ENCODE peak calls at places on chromosomes 5 and 9, in ten cellular contexts. One of them, this sample, is unnamed.

GRCh38 chr5:96121362-96121761 is 159.7 kb upstream of the ELL2 start:
- DNase-seq in left lung: no peak
- DNase-seq in epithelial cell of esophagus: peak; percentile 62
- DNase-seq in choroid plexus epithelial cell: no peak
- DNase-seq in CD8-positive, alpha-beta T cell: no peak
- DNase-seq in cardiac muscle cell: no peak
- DNase-seq in ovary: no peak
- DNase-seq in Calu3: no peak
- DNase-seq in HCT116: no peak
- DNase-seq in vagina: no peak
- DNase-seq in this sample: no peak

GRCh38 chr9:94269264-94269663 is 10.2 kb downstream of the ZNF169 start:
- DNase-seq in cardiac muscle cell: no peak
- DNase-seq in choroid plexus epithelial cell: no peak
- DNase-seq in HCT116: no peak
- DNase-seq in left lung: no peak
- DNase-seq in ovary: no peak
- DNase-seq in CD8-positive, alpha-beta T cell: no peak
- DNase-seq in epithelial cell of esophagus: peak; percentile 15
- DNase-seq in vagina: no peak
- DNase-seq in Calu3: no peak
- DNase-seq in this sample: no peak

GRCh38 chr5:126422994-126423788 is at the start of gene GRAMD2B:
- DNase-seq in HCT116: peak; percentile 83
- DNase-seq in Calu3: peak; percentile 85
- DNase-seq in ovary: peak; percentile 85
- DNase-seq in CD8-positive, alpha-beta T cell: peak; percentile 53
- DNase-seq in epithelial cell of esophagus: peak; percentile 96
- DNase-seq in cardiac muscle cell: peak; percentile 93
- DNase-seq in choroid plexus epithelial cell: peak; percentile 95
- DNase-seq in vagina: no peak
- DNase-seq in left lung: peak; percentile 92
- DNase-seq in this sample: peak; percentile 81

GRCh38 chr9:137462396-137463193 is 3.5 kb upstream of the NSMF start:
- DNase-seq in ovary: no peak
- DNase-seq in epithelial cell of esophagus: no peak
- DNase-seq in left lung: peak; percentile 78
- DNase-seq in vagina: no peak
- DNase-seq in cardiac muscle cell: no peak
- DNase-seq in choroid plexus epithelial cell: no peak
- DNase-seq in HCT116: no peak
- DNase-seq in CD8-positive, alpha-beta T cell: no peak
- DNase-seq in Calu3: no peak
- DNase-seq in this sample: no peak

GRCh38 chr5:153504726-153505125 is 14.3 kb downstream of the GRIA1 start:
- DNase-seq in ovary: no peak
- DNase-seq in Calu3: no peak
- DNase-seq in vagina: no peak
- DNase-seq in CD8-positive, alpha-beta T cell: no peak
- DNase-seq in HCT116: no peak
- DNase-seq in choroid plexus epithelial cell: no peak
- DNase-seq in left lung: no peak
- DNase-seq in epithelial cell of esophagus: no peak
- DNase-seq in cardiac muscle cell: no peak
- DNase-seq in this sample: no peak

GRCh38 chr9:76570820-76571219 is 111.8 kb downstream of the GCNT1 start:
- DNase-seq in CD8-positive, alpha-beta T cell: no peak
- DNase-seq in choroid plexus epithelial cell: no peak
- DNase-seq in Calu3: no peak
- DNase-seq in left lung: no peak
- DNase-seq in cardiac muscle cell: no peak
- DNase-seq in epithelial cell of esophagus: no peak
- DNase-seq in HCT116: no peak
- DNase-seq in ovary: no peak
- DNase-seq in vagina: no peak
- DNase-seq in this sample: no peak

GRCh38 chr5:96197359-96197758 is 235.7 kb downstream of the PCSK1 start:
- DNase-seq in choroid plexus epithelial cell: no peak
- DNase-seq in CD8-positive, alpha-beta T cell: no peak
- DNase-seq in epithelial cell of esophagus: no peak
- DNase-seq in vagina: no peak
- DNase-seq in left lung: no peak
- DNase-seq in Calu3: no peak
- DNase-seq in ovary: no peak
- DNase-seq in cardiac muscle cell: no peak
- DNase-seq in HCT116: no peak
- DNase-seq in this sample: no peak

GRCh38 chr5:74762599-74762998 is 4.3 kb downstream of the GFM2 start:
- DNase-seq in CD8-positive, alpha-beta T cell: no peak
- DNase-seq in vagina: no peak
- DNase-seq in left lung: no peak
- DNase-seq in Calu3: peak; percentile 54
- DNase-seq in cardiac muscle cell: no peak
- DNase-seq in HCT116: peak; percentile 76
- DNase-seq in choroid plexus epithelial cell: peak; percentile 26
- DNase-seq in ovary: no peak
- DNase-seq in epithelial cell of esophagus: peak; percentile 95
- DNase-seq in this sample: no peak

GRCh38 chr5:154709368-154710305 is 45.5 kb upstream of the LARP1 start:
- DNase-seq in cardiac muscle cell: no peak
- DNase-seq in ovary: no peak
- DNase-seq in vagina: no peak
- DNase-seq in CD8-positive, alpha-beta T cell: no peak
- DNase-seq in Calu3: no peak
- DNase-seq in left lung: no peak
- DNase-seq in HCT116: no peak
- DNase-seq in epithelial cell of esophagus: no peak
- DNase-seq in choroid plexus epithelial cell: no peak
- DNase-seq in this sample: no peak

DNA sequence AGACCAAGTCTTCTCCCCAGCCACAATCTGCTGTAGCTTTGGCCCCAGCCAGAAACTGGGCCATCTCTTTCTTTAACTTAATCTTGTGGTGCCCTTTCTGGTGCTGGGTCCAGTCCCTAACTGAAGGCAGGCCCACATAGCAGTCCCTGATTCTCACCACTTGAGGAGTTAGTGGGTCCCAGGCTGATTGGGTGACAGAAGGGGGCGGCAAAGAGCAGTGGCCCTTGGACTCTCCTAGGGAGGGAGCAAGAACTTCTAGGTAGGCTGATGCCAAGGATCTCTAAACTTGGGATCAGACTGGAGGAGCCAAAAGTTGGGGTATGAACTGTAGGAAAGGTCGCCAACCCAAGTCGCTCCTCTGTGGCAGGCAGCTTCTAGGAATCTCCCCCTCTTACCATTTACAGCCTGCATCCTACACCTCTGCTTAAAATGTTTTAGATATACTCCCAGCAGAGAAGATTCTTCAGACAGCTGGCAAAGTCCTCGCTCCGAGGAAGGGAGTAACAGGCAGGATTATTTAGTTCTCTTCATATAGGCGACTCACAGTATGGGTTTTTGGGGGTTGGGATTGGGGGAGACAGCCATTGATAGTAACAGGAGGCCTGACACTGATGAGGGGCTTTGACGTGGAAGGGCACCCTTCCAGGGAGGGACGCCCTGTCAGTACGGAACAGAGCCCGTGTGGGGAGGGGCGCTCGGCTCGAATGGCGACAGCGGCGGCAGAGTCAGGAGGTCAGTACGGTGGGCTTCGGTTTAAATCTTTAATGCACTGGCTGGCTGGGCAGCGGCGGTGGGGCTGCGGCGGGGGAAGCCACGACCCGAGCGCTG is 2.0 kb upstream of the CCL27 start:
- DNase-seq in HCT116: peak; percentile 75
- DNase-seq in vagina: no peak
- DNase-seq in ovary: peak; percentile 70
- DNase-seq in choroid plexus epithelial cell: peak; percentile 80
- DNase-seq in left lung: peak; percentile 88
- DNase-seq in Calu3: peak; percentile 71
- DNase-seq in CD8-positive, alpha-beta T cell: peak; percentile 65
- DNase-seq in cardiac muscle cell: peak; percentile 84
- DNase-seq in epithelial cell of esophagus: peak; percentile 80
- DNase-seq in this sample: peak; percentile 44
- TF ChIP-seq CTCF in HCT116: peak; percentile 97
- TF ChIP-seq CTCF in vagina: peak; percentile 54
- TF ChIP-seq CTCF in ovary: peak; percentile 62
- TF ChIP-seq CTCF in choroid plexus epithelial cell: peak; percentile 89
- TF ChIP-seq CTCF in left lung: peak; percentile 56
- TF ChIP-seq CTCF in Calu3: peak; percentile 66
- TF ChIP-seq CTCF in CD8-positive, alpha-beta T cell: peak; percentile 85
- TF ChIP-seq CTCF in cardiac muscle cell: peak; percentile 97
- TF ChIP-seq CTCF in epithelial cell of esophagus: peak; percentile 76
- TF ChIP-seq CTCF in this sample: peak; percentile 98

GRCh38 chr9:117448066-117448465 is 33.2 kb upstream of the ASTN2 start:
- DNase-seq in Calu3: no peak
- DNase-seq in HCT116: no peak
- DNase-seq in vagina: no peak
- DNase-seq in left lung: no peak
- DNase-seq in choroid plexus epithelial cell: peak; percentile 8
- DNase-seq in epithelial cell of esophagus: no peak
- DNase-seq in CD8-positive, alpha-beta T cell: no peak
- DNase-seq in cardiac muscle cell: no peak
- DNase-seq in ovary: no peak
- DNase-seq in this sample: no peak
- TF ChIP-seq CTCF in Calu3: no peak
- TF ChIP-seq CTCF in HCT116: no peak
- TF ChIP-seq CTCF in vagina: no peak
- TF ChIP-seq CTCF in left lung: no peak
- TF ChIP-seq CTCF in choroid plexus epithelial cell: no peak
- TF ChIP-seq CTCF in epithelial cell of esophagus: no peak
- TF ChIP-seq CTCF in CD8-positive, alpha-beta T cell: no peak
- TF ChIP-seq CTCF in cardiac muscle cell: no peak
- TF ChIP-seq CTCF in ovary: no peak
- TF ChIP-seq CTCF in this sample: no peak

DNA sequence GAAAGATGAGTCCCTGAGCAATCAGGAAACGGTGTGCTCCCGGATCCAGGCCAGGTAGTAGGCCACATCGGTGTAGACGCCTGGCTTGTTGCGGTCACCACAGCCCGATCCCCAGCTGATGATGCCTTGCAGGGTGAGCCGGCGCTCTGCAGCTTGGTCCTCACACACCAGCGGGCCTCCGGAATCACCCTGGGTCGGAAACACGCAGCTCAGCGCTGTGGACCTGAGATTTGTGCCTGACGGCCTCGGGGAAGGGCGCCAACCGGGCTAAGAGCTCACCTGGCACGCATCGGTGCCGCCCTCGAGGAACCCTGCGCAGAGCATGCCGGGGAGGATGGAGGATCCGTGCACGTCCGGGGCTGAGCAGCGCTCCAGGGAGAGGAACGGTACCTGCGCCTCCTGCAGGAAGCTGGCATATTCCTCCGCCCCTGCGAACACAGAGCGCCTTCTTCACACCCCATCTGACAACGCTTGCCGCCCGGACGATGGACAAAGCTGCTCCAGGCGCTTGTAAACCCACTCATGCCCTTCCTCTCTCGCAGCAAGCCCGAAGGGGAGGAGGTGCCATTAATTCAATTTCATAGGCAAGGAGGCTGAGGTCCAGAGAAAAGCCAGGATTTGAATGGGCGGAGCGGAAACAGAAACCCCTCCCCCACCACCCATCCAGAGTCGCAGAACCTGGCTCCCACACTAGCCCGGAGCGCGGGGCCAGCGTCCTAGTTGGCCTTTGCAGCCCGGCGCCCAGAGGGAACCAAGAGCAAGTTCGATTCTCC is 2.0 kb upstream of the PFN3 start:
- DNase-seq in epithelial cell of esophagus: peak; percentile 91
- DNase-seq in vagina: no peak
- DNase-seq in cardiac muscle cell: peak; percentile 80
- DNase-seq in HCT116: peak; percentile 82
- DNase-seq in CD8-positive, alpha-beta T cell: peak; percentile 45
- DNase-seq in choroid plexus epithelial cell: peak; percentile 65
- DNase-seq in Calu3: peak; percentile 93
- DNase-seq in ovary: peak; percentile 54
- DNase-seq in left lung: peak; percentile 89
- DNase-seq in this sample: no peak
- TF ChIP-seq CTCF in epithelial cell of esophagus: peak; percentile 74
- TF ChIP-seq CTCF in vagina: no peak
- TF ChIP-seq CTCF in cardiac muscle cell: peak; percentile 53
- TF ChIP-seq CTCF in HCT116: peak; percentile 63
- TF ChIP-seq CTCF in CD8-positive, alpha-beta T cell: no peak
- TF ChIP-seq CTCF in choroid plexus epithelial cell: peak; percentile 63
- TF ChIP-seq CTCF in Calu3: peak; percentile 81
- TF ChIP-seq CTCF in ovary: peak; percentile 17
- TF ChIP-seq CTCF in left lung: peak; percentile 21
- TF ChIP-seq CTCF in this sample: peak; percentile 34

GRCh38 chr5:171766875-171767274 is 18.7 kb upstream of the SMIM23 start:
- DNase-seq in epithelial cell of esophagus: no peak
- DNase-seq in left lung: no peak
- DNase-seq in Calu3: no peak
- DNase-seq in vagina: no peak
- DNase-seq in choroid plexus epithelial cell: no peak
- DNase-seq in cardiac muscle cell: no peak
- DNase-seq in CD8-positive, alpha-beta T cell: no peak
- DNase-seq in HCT116: no peak
- DNase-seq in ovary: no peak
- DNase-seq in this sample: no peak

GRCh38 chr5:171764265-171764664 is 21.4 kb upstream of the SMIM23 start:
- DNase-seq in ovary: no peak
- DNase-seq in HCT116: no peak
- DNase-seq in vagina: peak; percentile 77
- DNase-seq in CD8-positive, alpha-beta T cell: no peak
- DNase-seq in epithelial cell of esophagus: no peak
- DNase-seq in left lung: no peak
- DNase-seq in choroid plexus epithelial cell: no peak
- DNase-seq in Calu3: no peak
- DNase-seq in cardiac muscle cell: no peak
- DNase-seq in this sample: no peak

GRCh38 chr5:171773106-171773505 is 12.5 kb upstream of the SMIM23 start:
- DNase-seq in choroid plexus epithelial cell: no peak
- DNase-seq in ovary: no peak
- DNase-seq in Calu3: no peak
- DNase-seq in cardiac muscle cell: no peak
- DNase-seq in HCT116: no peak
- DNase-seq in CD8-positive, alpha-beta T cell: no peak
- DNase-seq in left lung: no peak
- DNase-seq in vagina: peak; percentile 34
- DNase-seq in epithelial cell of esophagus: no peak
- DNase-seq in this sample: no peak

GRCh38 chr5:171774418-171774817 is 11.2 kb upstream of the SMIM23 start:
- DNase-seq in left lung: no peak
- DNase-seq in epithelial cell of esophagus: no peak
- DNase-seq in HCT116: no peak
- DNase-seq in vagina: no peak
- DNase-seq in CD8-positive, alpha-beta T cell: no peak
- DNase-seq in cardiac muscle cell: no peak
- DNase-seq in choroid plexus epithelial cell: no peak
- DNase-seq in ovary: no peak
- DNase-seq in Calu3: no peak
- DNase-seq in this sample: no peak

DNA sequence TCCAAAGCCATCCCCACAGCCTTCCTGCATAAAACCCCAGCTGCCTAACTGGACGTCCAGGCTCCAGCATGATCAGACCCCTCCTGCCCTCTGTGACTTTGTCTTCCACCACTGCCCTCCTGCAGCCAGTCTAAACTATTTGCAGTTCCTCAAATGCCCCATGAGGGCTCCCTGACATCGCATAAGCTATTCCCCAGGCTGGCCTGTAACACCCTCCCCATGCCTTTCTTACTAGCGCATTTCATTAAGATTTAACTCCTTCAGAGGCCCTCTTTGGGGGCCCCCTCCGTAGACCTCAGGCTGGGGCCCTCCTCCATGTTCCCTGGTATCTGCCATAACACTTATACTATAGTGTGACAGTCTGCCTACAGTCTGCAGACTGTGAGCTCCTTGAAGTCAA is 15.5 kb upstream of the SMIM23 start:
- DNase-seq in choroid plexus epithelial cell: no peak
- DNase-seq in cardiac muscle cell: peak; percentile 46
- DNase-seq in vagina: peak; percentile 52
- DNase-seq in CD8-positive, alpha-beta T cell: no peak
- DNase-seq in HCT116: no peak
- DNase-seq in left lung: no peak
- DNase-seq in Calu3: no peak
- DNase-seq in epithelial cell of esophagus: no peak
- DNase-seq in ovary: no peak
- DNase-seq in this sample: no peak
- TF ChIP-seq CTCF in choroid plexus epithelial cell: no peak
- TF ChIP-seq CTCF in cardiac muscle cell: no peak
- TF ChIP-seq CTCF in vagina: no peak
- TF ChIP-seq CTCF in CD8-positive, alpha-beta T cell: no peak
- TF ChIP-seq CTCF in HCT116: no peak
- TF ChIP-seq CTCF in left lung: no peak
- TF ChIP-seq CTCF in Calu3: no peak
- TF ChIP-seq CTCF in epithelial cell of esophagus: no peak
- TF ChIP-seq CTCF in ovary: no peak
- TF ChIP-seq CTCF in this sample: no peak

This sample was measured in AG09319.